ENCODE peak calls at places on chromosome 14, in eight cellular contexts. E is RWPE2, I is Karpas-422, Z is right lobe of liver, Y is esophagus squamous epithelium, P is stomach, T is left ventricle myocardium inferior, U is suprapubic skin. A is an unnamed sample.
A peak's percentile ranks its signal among the peaks of the same experiment; 100 is the strongest.

GRCh38 chr14:74604157-74604556 is 7.9 kb downstream of the LTBP2 start:
- DNase-seq in E (no peak), I (no peak), Z (no peak), Y (no peak), P (no peak), T (no peak), U (no peak), A (no peak)

GRCh38 chr14:33948143-33948962 is 2.5 kb downstream of the EGLN3 start:
- DNase-seq in E (no peak), I (no peak), Z (no peak), Y (no peak), P (no peak), T (no peak), U (no peak), A (no peak)

GRCh38 chr14:101078105-101078891 is 174.8 kb upstream of the RTL1 start:
- DNase-seq in E (no peak), I (no peak), Z (no peak), Y (no peak), P (peak; percentile 8), T (no peak), U (no peak), A (peak; percentile 9)

GRCh38 chr14:103629503-103630121 is 601 bp downstream of the KLC1 start:
- DNase-seq in E (no peak), I (peak; percentile 84), Z (peak; percentile 74), Y (no peak), P (peak; percentile 55), T (peak; percentile 70), U (peak; percentile 80), A (peak; percentile 54)

GRCh38 chr14:54048311-54048710 is 91.7 kb upstream of the BMP4 start:
- DNase-seq in E (no peak), I (no peak), Z (no peak), Y (no peak), P (no peak), T (no peak), U (no peak), A (no peak)

GRCh38 chr14:105665247-105665950 is 139.0 kb downstream of the TMEM121 start:
- DNase-seq in E (no peak), I (no peak), Z (no peak), Y (no peak), P (no peak), T (no peak), U (no peak), A (no peak)

GRCh38 chr14:103871596-103872480 is 24.5 kb upstream of the PPP1R13B start:
- DNase-seq in E (peak; percentile 79), I (no peak), Z (peak; percentile 91), Y (no peak), P (peak; percentile 91), T (peak; percentile 72), U (no peak), A (peak; percentile 60)

GRCh38 chr14:59427653-59428578 is 37.3 kb downstream of the GPR135 start:
- DNase-seq in E (no peak), I (no peak), Z (peak; percentile 54), Y (no peak), P (no peak), T (peak; percentile 72), U (no peak), A (peak; percentile 50)

GRCh38 chr14:102013669-102014200 is 49.4 kb downstream of the DYNC1H1 start:
- DNase-seq in E (no peak), I (no peak), Z (no peak), Y (no peak), P (no peak), T (no peak), U (no peak), A (no peak)

GRCh38 chr14:78566859-78567172 is 396.6 kb downstream of the NRXN3 start:
- DNase-seq in E (no peak), I (no peak), Z (no peak), Y (no peak), P (no peak), T (no peak), U (no peak), A (no peak)

GRCh38 chr14:73784988-73785313 is 66.7 kb upstream of the PTGR2 start:
- DNase-seq in E (no peak), I (no peak), Z (no peak), Y (no peak), P (no peak), T (no peak), U (no peak), A (no peak)

GRCh38 chr14:65062096-65063075 is 39.9 kb downstream of the MAX start:
- DNase-seq in E (no peak), I (no peak), Z (no peak), Y (no peak), P (no peak), T (no peak), U (no peak), A (no peak)

GRCh38 chr14:101102875-101103274 is 199.4 kb upstream of the RTL1 start:
- DNase-seq in E (no peak), I (no peak), Z (no peak), Y (no peak), P (no peak), T (no peak), U (peak; percentile 39), A (peak; percentile 14)

GRCh38 chr14:75232597-75232996 is 46.0 kb upstream of the FOS start:
- DNase-seq in E (no peak), I (peak; percentile 53), Z (no peak), Y (no peak), P (no peak), T (no peak), U (no peak), A (no peak)

GRCh38 chr14:85531141-85531593 is 1.2 kb downstream of the FLRT2 start:
- DNase-seq in E (peak; percentile 77), I (no peak), Z (peak; percentile 53), Y (no peak), P (peak; percentile 28), T (peak; percentile 37), U (peak; percentile 78), A (no peak)

GRCh38 chr14:83556065-83556464 is 1973.9 kb upstream of the FLRT2 start:
- DNase-seq in E (no peak), I (no peak), Z (no peak), Y (no peak), P (no peak), T (no peak), U (no peak), A (no peak)

GRCh38 chr14:39704581-39704980 is 272.3 kb upstream of the FBXO33 start:
- DNase-seq in E (no peak), I (no peak), Z (no peak), Y (no peak), P (no peak), T (no peak), U (no peak), A (no peak)

GRCh38 chr14:69643430-69644200 is 32.2 kb downstream of the SUSD6 start:
- DNase-seq in E (peak; percentile 93), I (no peak), Z (peak; percentile 78), Y (no peak), P (peak; percentile 90), T (no peak), U (no peak), A (no peak)

GRCh38 chr14:51614707-51615106 is 37.0 kb upstream of the FRMD6 start:
- DNase-seq in E (no peak), I (no peak), Z (no peak), Y (no peak), P (no peak), T (no peak), U (no peak), A (no peak)

GRCh38 chr14:99729991-99730875 is 46.1 kb downstream of the CYP46A1 start:
- DNase-seq in E (peak; percentile 61), I (peak; percentile 86), Z (peak; percentile 72), Y (no peak), P (peak; percentile 76), T (peak; percentile 72), U (peak; percentile 79), A (peak; percentile 84)

GRCh38 chr14:99731536-99732435 is 47.7 kb downstream of the CYP46A1 start:
- DNase-seq in E (peak; percentile 72), I (no peak), Z (peak; percentile 59), Y (no peak), P (no peak), T (peak; percentile 38), U (peak; percentile 55), A (peak; percentile 78)

GRCh38 chr14:99732436-99733220 is 48.5 kb downstream of the CYP46A1 start:
- DNase-seq in E (peak; percentile 67), I (no peak), Z (peak; percentile 52), Y (no peak), P (no peak), T (peak; percentile 16), U (peak; percentile 53), A (no peak)

GRCh38 chr14:99728981-99729451 is 44.9 kb downstream of the CYP46A1 start:
- DNase-seq in E (peak; percentile 41), I (no peak), Z (peak; percentile 39), Y (no peak), P (no peak), T (peak; percentile 5), U (peak; percentile 42), A (no peak)

GRCh38 chr14:99730876-99731351 is 46.8 kb downstream of the CYP46A1 start:
- DNase-seq in E (peak; percentile 71), I (no peak), Z (peak; percentile 49), Y (no peak), P (no peak), T (peak; percentile 15), U (peak; percentile 59), A (no peak)
- H3K4me3 ChIP-seq in E (no peak overlapping the region), I (no peak overlapping the region), Z (no peak overlapping the region), Y (no peak overlapping the region), P (no peak overlapping the region), T (peak overlapping the region; percentile 70), U (no peak overlapping the region), A (peak overlapping the region; percentile 53)

GRCh38 chr14:61469771-61470170 is 148.4 kb downstream of the PRKCH start:
- DNase-seq in E (no peak), I (no peak), Z (no peak), Y (no peak), P (no peak), T (no peak), U (no peak), A (no peak)

GRCh38 chr14:61466249-61466904 is 145.0 kb downstream of the PRKCH start:
- DNase-seq in E (peak; percentile 94), I (no peak), Z (no peak), Y (no peak), P (no peak), T (peak; percentile 84), U (no peak), A (peak; percentile 66)

GRCh38 chr14:61466905-61467280 is 145.5 kb downstream of the PRKCH start:
- DNase-seq in E (no peak), I (no peak), Z (no peak), Y (no peak), P (no peak), T (no peak), U (no peak), A (no peak)

GRCh38 chr14:61468063-61468825 is 146.9 kb downstream of the PRKCH start:
- DNase-seq in E (no peak), I (no peak), Z (no peak), Y (no peak), P (no peak), T (no peak), U (no peak), A (no peak)

GRCh38 chr14:61467281-61467680 is 145.9 kb downstream of the PRKCH start:
- DNase-seq in E (no peak), I (no peak), Z (no peak), Y (no peak), P (no peak), T (no peak), U (no peak), A (no peak)
- H3K4me1 ChIP-seq in E (peaks cover 80% of the 10 kb centered on the region), I (peaks cover 41% of the 10 kb centered on the region), Z (no peaks in the 10 kb centered on the region), Y (peaks cover 17% of the 10 kb centered on the region), P (peaks cover 65% of the 10 kb centered on the region), T (peaks cover 82% of the 10 kb centered on the region), U (peaks cover 52% of the 10 kb centered on the region), A (peaks cover 42% of the 10 kb centered on the region)

GRCh38 chr14:63051966-63052365 is 6.7 kb upstream of the KCNH5 start:
- DNase-seq in E (no peak), I (no peak), Z (no peak), Y (no peak), P (no peak), T (no peak), U (no peak), A (no peak)
- H3K4me3 ChIP-seq in E (no peak overlapping the region), I (no peak overlapping the region), Z (no peak overlapping the region), Y (no peak overlapping the region), P (no peak overlapping the region), T (no peak overlapping the region), U (no peak overlapping the region), A (no peak overlapping the region)

GRCh38 chr14:21053184-21054122 is 4.2 kb upstream of the RNASE8 start:
- DNase-seq in E (no peak), I (no peak), Z (no peak), Y (no peak), P (no peak), T (no peak), U (no peak), A (no peak)
- H3K4me1 ChIP-seq in E (no peaks in the 10 kb centered on the region), I (no peaks in the 10 kb centered on the region), Z (no peaks in the 10 kb centered on the region), Y (no peaks in the 10 kb centered on the region), P (peaks cover 30% of the 10 kb centered on the region), T (peaks cover 16% of the 10 kb centered on the region), U (peaks cover 3% of the 10 kb centered on the region), A (peaks cover 10% of the 10 kb centered on the region)